ENCODE peak calls at places on chromosomes 7 and 10, in five cellular contexts. A, Z, Q, L and U are unnamed samples.
A peak's percentile ranks its signal among the peaks of the same experiment; 100 is the strongest.

GRCh38 chr10:101411598-101411997 is 57.6 kb downstream of the BTRC start:
- DNase-seq in A (no peak), Z (no peak), Q (no peak), L (no peak), U (no peak)

GRCh38 chr10:85319150-85319549 is 990.8 kb downstream of the CCSER2 start:
- DNase-seq in A (peak; percentile 27), Z (no peak), Q (no peak), L (no peak), U (no peak)

GRCh38 chr7:139825666-139826290 is 3.3 kb upstream of the TBXAS1 start:
- DNase-seq in A (peak; percentile 73), Z (no peak), Q (no peak), L (no peak), U (no peak)

GRCh38 chr7:127946847-127947246 is 84.4 kb downstream of the LRRC4 start:
- DNase-seq in A (no peak), Z (no peak), Q (no peak), L (no peak), U (no peak)

GRCh38 chr10:87979847-87980246 is 116.4 kb downstream of the PTEN start:
- DNase-seq in A (no peak), Z (no peak), Q (no peak), L (no peak), U (no peak)

GRCh38 chr7:36208997-36209813 is 56.2 kb downstream of the EEPD1 start:
- DNase-seq in A (peak; percentile 10), Z (no peak), Q (no peak), L (no peak), U (no peak)

GRCh38 chr7:66967029-66967428 is 28.4 kb downstream of the SBDS start:
- DNase-seq in A (no peak), Z (peak; percentile 27), Q (no peak), L (peak; percentile 10), U (no peak)

GRCh38 chr10:97376413-97376812 is 24.7 kb downstream of the RRP12 start:
- DNase-seq in A (no peak), Z (no peak), Q (no peak), L (no peak), U (no peak)